ENCODE peak calls at places on chromosome 12, in seven cellular contexts. Y is K562, W is GM12878, E is HCT116, X is SK-N-SH, F is H1, J is HepG2. A is an unnamed sample.

GRCh38 chr12:1059162-1059561 is 68.1 kb downstream of the ERC1 start:
- DNase-seq in J (no peak), W (no peak), F (no peak), E (no peak), X (no peak), Y (no peak), A (no peak)

GRCh38 chr12:128903231-128903630 is 50.0 kb downstream of the GLT1D1 start:
- DNase-seq in F (no peak), Y (no peak), E (no peak), W (no peak), J (no peak), X (no peak), A (no peak)

GRCh38 chr12:111454311-111454710 is 48.6 kb downstream of the SH2B3 start:
- DNase-seq in J (no peak), Y (no peak), W (no peak), X (no peak), E (no peak), F (no peak), A (no peak)

GRCh38 chr12:54413284-54414190 is 5.5 kb downstream of the ITGA5 start:
- DNase-seq in Y (no peak), X (no peak), E (no peak), F (no peak), J (no peak), W (no peak), A (no peak)

GRCh38 chr12:18483723-18484325 is 222.5 kb downstream of the PIK3C2G start:
- DNase-seq in X (no peak), E (no peak), J (no peak), W (no peak), Y (no peak), F (no peak), A (peak; percentile 51)

GRCh38 chr12:111068281-111068680 is 147.9 kb upstream of the MYL2 start:
- DNase-seq in Y (no peak), F (no peak), W (no peak), J (no peak), X (no peak), E (no peak), A (no peak)

GRCh38 chr12:86777335-86777734 is 521.1 kb upstream of the MGAT4C start:
- DNase-seq in X (no peak), F (no peak), E (no peak), W (no peak), J (no peak), Y (no peak), A (no peak)

GRCh38 chr12:8822298-8822697 is at the start of gene A2ML1:
- DNase-seq in E (no peak), X (no peak), W (no peak), J (no peak), F (no peak), Y (no peak), A (no peak)

GRCh38 chr12:94555687-94556086 is 94.7 kb downstream of the TMCC3 start:
- DNase-seq in F (no peak), Y (no peak), X (no peak), W (no peak), E (no peak), J (no peak), A (no peak)

GRCh38 chr12:12598864-12599263 is 12.8 kb upstream of the CREBL2 start:
- DNase-seq in W (no peak), X (no peak), J (no peak), Y (no peak), E (no peak), F (no peak), A (no peak)

GRCh38 chr12:15534322-15534721 is 212.0 kb downstream of the PTPRO start:
- DNase-seq in J (no peak), W (peak; percentile 34), E (no peak), X (no peak), Y (no peak), F (no peak), A (no peak)

GRCh38 chr12:79662046-79662811 is 28.5 kb downstream of the PAWR start:
- DNase-seq in E (no peak), W (no peak), J (peak; percentile 84), Y (no peak), X (no peak), F (no peak), A (no peak)

GRCh38 chr12:120013659-120014380 is 24.8 kb downstream of the BICDL1 start:
- DNase-seq in Y (peak; percentile 15), X (no peak), F (no peak), W (peak; percentile 67), E (peak; percentile 35), J (peak; percentile 78), A (no peak)

GRCh38 chr12:121524196-121524930 is 56.5 kb downstream of the KDM2B start:
- DNase-seq in E (no peak), Y (no peak), X (no peak), F (no peak), J (no peak), W (no peak), A (no peak)

GRCh38 chr12:65672441-65672840 is 151.8 kb upstream of the HMGA2 start:
- DNase-seq in J (no peak), W (no peak), X (no peak), F (no peak), E (no peak), Y (no peak), A (no peak)

GRCh38 chr12:42410345-42410744 is 84.4 kb downstream of the PPHLN1 start:
- DNase-seq in J (no peak), W (no peak), E (no peak), X (no peak), Y (no peak), F (no peak), A (no peak)

GRCh38 chr12:110844551-110845395 is 2.0 kb upstream of the CCDC63 start:
- DNase-seq in F (no peak), W (no peak), X (peak; percentile 71), J (no peak), E (no peak), Y (no peak), A (no peak)

GRCh38 chr12:48000878-48001321 is 3.4 kb downstream of the COL2A1 start:
- DNase-seq in W (no peak), Y (no peak), J (no peak), F (no peak), E (peak; percentile 1), X (peak; percentile 53), A (no peak)

GRCh38 chr12:79911889-79912656 is 22.8 kb downstream of the PPP1R12A start:
- DNase-seq in Y (no peak), X (no peak), E (no peak), W (no peak), F (no peak), J (no peak), A (no peak)

GRCh38 chr12:93571854-93572711 is at the start of gene SOCS2:
- DNase-seq in J (no peak), X (peak; percentile 84), F (no peak), W (no peak), Y (peak; percentile 60), E (no peak), A (peak; percentile 28)

GRCh38 chr12:114895081-114895480 is 211.1 kb upstream of the TBX3 start:
- DNase-seq in F (no peak), Y (no peak), W (no peak), E (no peak), X (no peak), J (no peak), A (no peak)

GRCh38 chr12:62866451-62867082 is 68.4 kb downstream of the PPM1H start:
- DNase-seq in Y (no peak), X (no peak), J (peak; percentile 68), F (no peak), W (no peak), E (no peak), A (peak; percentile 36)

GRCh38 chr12:47277972-47278448 is 198.3 kb upstream of the AMIGO2 start:
- DNase-seq in Y (peak; percentile 74), J (no peak), X (no peak), W (no peak), F (no peak), E (peak; percentile 88), A (no peak)

GRCh38 chr12:109625131-109625559 is 51.6 kb downstream of the MVK start:
- DNase-seq in F (no peak), Y (peak; percentile 24), W (no peak), E (peak; percentile 31), X (peak; percentile 85), J (no peak), A (no peak)

GRCh38 chr12:3342051-3342450 is 149.0 kb upstream of the PRMT8 start:
- DNase-seq in E (no peak), J (no peak), Y (peak; percentile 9), F (peak; percentile 21), X (peak; percentile 82), W (no peak), A (peak; percentile 76)

GRCh38 chr12:23931176-23931575 is 18.3 kb downstream of the SOX5 start:
- DNase-seq in Y (no peak), W (no peak), E (no peak), X (no peak), F (no peak), J (no peak), A (no peak)
- H3K9ac ChIP-seq in Y (no peak overlapping the region), W (no peak overlapping the region), E (no peak overlapping the region), X (no peak overlapping the region), F (no peak overlapping the region), J (no peak overlapping the region), A (no peak overlapping the region)

GRCh38 chr12:49866859-49867579 is 24.1 kb upstream of the BCDIN3D start:
- DNase-seq in X (peak; percentile 89), E (peak; percentile 52), F (peak; percentile 54), W (no peak), J (peak; percentile 43), Y (peak; percentile 84), A (peak; percentile 57)

GRCh38 chr12:49869816-49870500 is 27.1 kb upstream of the BCDIN3D start:
- DNase-seq in Y (no peak), W (no peak), J (no peak), E (no peak), F (no peak), X (no peak), A (no peak)

GRCh38 chr12:49867580-49868341 is 24.9 kb upstream of the BCDIN3D start:
- DNase-seq in W (no peak), J (no peak), E (no peak), F (no peak), Y (no peak), X (no peak), A (no peak)

GRCh38 chr12:49868952-49869815 is 26.3 kb upstream of the BCDIN3D start:
- DNase-seq in Y (peak; percentile 97), E (no peak), F (no peak), W (no peak), X (peak; percentile 95), J (peak; percentile 35), A (no peak)

GRCh38 chr12:49868449-49868848 is 25.5 kb upstream of the BCDIN3D start:
- DNase-seq in J (no peak), W (no peak), E (no peak), X (no peak), Y (no peak), F (no peak), A (no peak)
- TF ChIP-seq YY1 in J (no peak), W (no peak), E (no peak), X (no peak), Y (no peak), F (no peak), A (no peak)

DNA sequence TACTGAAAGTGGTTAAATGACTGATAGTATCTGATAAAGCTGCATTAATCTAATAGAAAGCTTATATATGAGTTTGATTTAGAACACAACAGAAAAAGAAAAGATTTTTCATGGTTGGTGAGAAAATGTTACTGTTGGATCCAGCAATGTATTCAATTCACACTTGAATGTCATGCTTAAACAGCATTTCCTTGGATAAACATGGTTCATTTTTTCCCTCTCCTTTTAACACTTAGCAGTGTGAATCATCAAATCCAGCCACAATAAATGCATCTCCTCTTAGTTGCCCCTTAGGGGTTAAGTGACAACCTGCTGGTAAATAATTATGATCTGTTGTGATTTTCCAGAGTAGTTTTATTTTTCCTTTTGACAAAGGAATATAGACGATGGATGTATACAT is 74.9 kb upstream of the GRIP1 start:
- DNase-seq in F (no peak), W (no peak), E (no peak), Y (no peak), X (no peak), J (no peak), A (no peak)
- H3K9ac ChIP-seq in F (no peak overlapping the region), W (no peak overlapping the region), E (no peak overlapping the region), Y (no peak overlapping the region), X (no peak overlapping the region), J (no peak overlapping the region), A (no peak overlapping the region)

GRCh38 chr12:123139926-123140674 is 10.8 kb downstream of the PITPNM2 start:
- DNase-seq in X (no peak), Y (peak; percentile 35), J (peak; percentile 61), F (no peak), W (no peak), E (no peak), A (no peak)
- TF ChIP-seq YY1 in X (peak; percentile 38), Y (no peak), J (peak; percentile 44), F (no peak), W (no peak), E (no peak), A (no peak)